ENCODE peak calls at places on chromosomes 13 and 19, in five cellular contexts. G, O, A, R and Y are unnamed samples.

GRCh38 chr19:51784922-51785690 is 9.9 kb upstream of the FPR3 start:
- DNase-seq in G (peak), R (no peak), A (peak), O (peak), Y (no peak)

GRCh38 chr13:36736119-36736726 is 62.4 kb downstream of the SERTM1 start:
- DNase-seq in G (peak), A (no peak), O (no peak), R (no peak), Y (no peak)

GRCh38 chr13:30737511-30738342 is 2.4 kb downstream of the ALOX5AP start:
- DNase-seq in O (no peak), G (peak), A (no peak), R (no peak), Y (peak)

GRCh38 chr13:101579291-101579802 is 126.9 kb downstream of the ITGBL1 start:
- DNase-seq in G (no peak), O (no peak), R (no peak), A (no peak), Y (no peak)

GRCh38 chr19:56158170-56158757 is 17.2 kb downstream of the ZNF444 start:
- DNase-seq in O (no peak), A (no peak), R (no peak), G (no peak), Y (no peak)

GRCh38 chr19:54422136-54422535 is 6.9 kb downstream of the TTYH1 start:
- DNase-seq in G (no peak), A (no peak), R (no peak), O (no peak), Y (no peak)

GRCh38 chr19:19278315-19278714 is 5.2 kb upstream of the TM6SF2 start:
- DNase-seq in O (no peak), A (no peak), R (no peak), G (no peak), Y (no peak)

GRCh38 chr13:43805071-43805468 is 18.3 kb upstream of the ENOX1 start:
- DNase-seq in O (no peak), R (no peak), G (no peak), A (no peak), Y (no peak)

GRCh38 chr13:72535076-72535475 is 192.4 kb downstream of the MZT1 start:
- DNase-seq in G (no peak), A (no peak), O (no peak), R (no peak), Y (no peak)

GRCh38 chr13:111066544-111066943 is 48.6 kb upstream of the ARHGEF7 start:
- DNase-seq in G (no peak), O (no peak), R (no peak), A (no peak), Y (no peak)

GRCh38 chr19:15398501-15399233 is 19.1 kb upstream of the AKAP8 start:
- DNase-seq in G (no peak), R (no peak), O (no peak), A (no peak), Y (no peak)

GRCh38 chr13:23007430-23007829 is 173.3 kb upstream of the SGCG start:
- DNase-seq in A (no peak), O (no peak), G (no peak), R (no peak), Y (no peak)

GRCh38 chr19:36915992-36916830 is at the start of the genes ZNF568 and ZNF829:
- DNase-seq in R (peak), O (peak), G (no peak), A (peak), Y (peak)

GRCh38 chr13:44809152-44809551 is 180.1 kb downstream of the NUFIP1 start:
- DNase-seq in A (no peak), O (peak), R (no peak), G (no peak), Y (no peak)

GRCh38 chr13:48304132-48304876 is 753 bp downstream of the RB1 start:
- DNase-seq in R (no peak), A (no peak), O (no peak), G (peak), Y (peak)

GRCh38 chr13:44068737-44069136 is 189.0 kb downstream of the LACC1 start:
- DNase-seq in R (no peak), A (no peak), G (no peak), O (no peak), Y (no peak)

GRCh38 chr19:28289294-28290063 is 923.5 kb downstream of the UQCRFS1 start:
- DNase-seq in R (no peak), O (no peak), G (no peak), A (no peak), Y (no peak)

GRCh38 chr13:82136880-82137279 is 1745.4 kb downstream of the SLITRK1 start:
- DNase-seq in O (no peak), A (no peak), R (no peak), G (no peak), Y (no peak)

GRCh38 chr13:27926644-27927434 is 7.0 kb downstream of the PDX1 start:
- DNase-seq in R (no peak), A (no peak), G (no peak), O (no peak), Y (no peak)

GRCh38 chr19:15419413-15420025 is 731 bp upstream of the AKAP8L start:
- DNase-seq in R (no peak), A (no peak), G (no peak), O (no peak), Y (no peak)

GRCh38 chr13:21987793-21988192 is 316.9 kb downstream of the FGF9 start:
- DNase-seq in O (no peak), R (no peak), G (no peak), A (no peak), Y (no peak)

GRCh38 chr19:45499196-45500180 is 1.2 kb downstream of the PPM1N start:
- DNase-seq in A (no peak), R (peak), O (peak), G (peak), Y (peak)

GRCh38 chr13:74288361-74288911 is 154.2 kb upstream of the KLF12 start:
- DNase-seq in A (no peak), G (peak), R (no peak), O (no peak), Y (peak)

GRCh38 chr13:21074601-21075302 is 13.4 kb upstream of the LATS2 start:
- DNase-seq in O (no peak), G (no peak), A (no peak), R (no peak), Y (no peak)

GRCh38 chr19:27745978-27746542 is 1466.9 kb downstream of the UQCRFS1 start:
- DNase-seq in O (no peak), G (no peak), R (no peak), A (no peak), Y (no peak)

GRCh38 chr19:47058621-47059020 is 10.2 kb upstream of the TMEM160 start:
- DNase-seq in O (no peak), G (no peak), R (no peak), A (no peak), Y (no peak)

GRCh38 chr13:50576156-50576555 is 267.3 kb downstream of the DLEU7 start:
- DNase-seq in R (no peak), A (no peak), O (peak), G (no peak), Y (no peak)

GRCh38 chr19:21466627-21467026 is 38.8 kb upstream of the ZNF429 start:
- DNase-seq in R (no peak), G (no peak), O (no peak), A (no peak), Y (no peak)

GRCh38 chr13:20824762-20825161 is 51.0 kb upstream of the EEF1AKMT1 start:
- DNase-seq in R (no peak), A (no peak), G (no peak), O (no peak), Y (no peak)

GRCh38 chr19:2355168-2356035 is 4.7 kb upstream of the TMPRSS9 start:
- DNase-seq in R (no peak), O (no peak), G (no peak), A (no peak), Y (no peak)

GRCh38 chr19:51181913-51182419 is 39.9 kb downstream of the SIGLEC7 start:
- DNase-seq in A (no peak), O (no peak), R (peak), G (no peak), Y (peak)

GRCh38 chr19:53812335-53812734 is 11.8 kb downstream of the NLRP12 start:
- DNase-seq in O (no peak), G (peak), A (no peak), R (no peak), Y (no peak)

GRCh38 chr19:5073153-5073844 is 104.4 kb downstream of the KDM4B start:
- DNase-seq in R (no peak), A (no peak), G (no peak), O (no peak), Y (no peak)

GRCh38 chr13:102291587-102292218 is 110.1 kb downstream of the FGF14 start:
- DNase-seq in G (no peak), A (no peak), R (no peak), O (no peak), Y (no peak)

GRCh38 chr19:18208098-18208951 is 4.5 kb upstream of the RAB3A start:
- DNase-seq in G (peak), R (no peak), O (peak), A (no peak), Y (peak)

GRCh38 chr13:46641274-46642081 is 88.5 kb downstream of the LRCH1 start:
- DNase-seq in R (no peak), O (no peak), A (no peak), G (no peak), Y (no peak)

GRCh38 chr19:42277821-42278809 is 9.1 kb downstream of the CIC start:
- DNase-seq in O (no peak), G (no peak), A (no peak), R (no peak), Y (peak)

GRCh38 chr13:109816979-109817275 is 30.5 kb upstream of the IRS2 start:
- DNase-seq in A (no peak), R (no peak), O (no peak), G (no peak), Y (no peak)

GRCh38 chr13:24614306-24615080 is 65.7 kb upstream of the ATP12A start:
- DNase-seq in G (no peak), O (no peak), A (no peak), R (no peak), Y (no peak)

GRCh38 chr19:49349567-49349966 is 12.6 kb downstream of the TEAD2 start:
- DNase-seq in O (no peak), R (no peak), G (no peak), A (no peak), Y (no peak)

GRCh38 chr19:49344516-49345423 is 9.6 kb downstream of the CD37 start:
- DNase-seq in A (no peak), O (no peak), G (no peak), R (no peak), Y (peak)

GRCh38 chr19:49348305-49349188 is 13.3 kb downstream of the CD37 start:
- DNase-seq in R (no peak), G (peak), A (no peak), O (no peak), Y (peak)

GRCh38 chr19:49347191-49347590 is 12.0 kb downstream of the CD37 start:
- DNase-seq in O (no peak), G (no peak), A (no peak), R (no peak), Y (peak)

DNA sequence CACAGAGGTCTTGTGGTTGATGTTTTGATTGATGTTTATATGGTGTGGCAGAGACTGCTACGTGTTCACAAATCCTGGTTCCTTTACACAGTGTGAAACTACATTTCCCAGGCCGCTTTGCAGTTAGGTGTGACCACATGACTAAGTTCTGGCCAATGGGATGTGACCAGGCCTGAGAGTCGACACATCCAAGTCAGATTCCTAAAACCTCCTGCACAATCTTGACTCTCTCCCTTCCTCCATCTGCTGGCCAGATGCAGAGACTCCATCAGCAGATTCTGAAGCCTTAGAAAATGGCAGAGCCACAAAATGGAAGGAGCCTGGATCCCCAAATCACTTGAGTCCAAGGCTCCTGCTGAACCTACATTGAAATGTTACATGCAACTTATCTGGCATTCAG is 12.6 kb downstream of the CD37 start:
- DNase-seq in G (peak), O (no peak), R (no peak), A (no peak), Y (peak)
- TF ChIP-seq CTCF in G (peak), O (no peak), R (peak), A (no peak), Y (no peak)

DNA sequence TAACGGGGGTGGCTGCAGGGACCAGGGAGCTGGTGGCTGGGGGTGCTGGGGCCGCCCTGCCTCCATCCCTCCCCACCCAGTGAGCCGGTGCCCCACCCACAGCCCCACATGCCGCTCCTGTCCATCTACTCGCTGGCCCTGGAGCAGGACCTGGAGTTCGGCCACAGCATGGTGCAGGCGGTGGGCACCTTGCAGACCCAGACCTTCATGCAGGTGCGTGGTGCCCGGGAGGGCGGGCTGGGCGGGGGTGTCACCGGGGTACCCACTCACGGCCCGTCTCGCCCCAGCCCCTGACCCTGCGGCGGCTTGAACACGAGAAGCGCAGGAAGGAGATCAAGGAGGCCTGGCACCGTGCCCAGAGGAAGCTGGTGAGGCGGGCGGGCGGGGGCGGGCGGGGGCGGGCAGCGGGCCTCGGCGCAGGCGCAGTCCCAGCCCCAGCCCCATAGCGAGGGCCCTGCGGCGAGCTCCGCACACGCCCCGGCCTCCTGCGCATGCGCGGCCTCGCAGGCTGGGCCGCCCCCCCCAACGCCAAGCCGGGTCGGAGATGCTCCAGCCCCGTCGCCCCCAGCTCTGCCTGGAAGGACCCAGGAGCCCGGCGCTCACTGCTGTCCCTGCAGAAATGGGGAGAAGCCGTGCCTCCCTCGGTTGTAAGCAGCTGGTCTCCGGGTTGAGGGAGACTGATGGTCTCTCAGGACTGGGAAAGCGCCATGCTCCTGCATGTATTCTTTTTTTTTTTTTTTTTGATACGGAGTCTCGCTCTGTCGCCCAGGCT is 7.7 kb downstream of the ARHGAP45 start:
- DNase-seq in A (no peak), R (no peak), G (peak), O (peak), Y (peak)
- H3K4me3 ChIP-seq in A (no peak), R (no peak), G (peak), O (peak), Y (peak)

GRCh38 chr19:11203194-11204075 is 6.1 kb upstream of the KANK2 start:
- DNase-seq in O (peak), G (peak), R (peak), A (peak), Y (no peak)
- TF ChIP-seq CTCF in O (peak), G (peak), R (peak), A (peak), Y (peak)

GRCh38 chr19:39518458-39518857 is 3.5 kb downstream of the SELENOV start:
- DNase-seq in O (no peak), A (no peak), G (no peak), R (no peak), Y (peak)

GRCh38 chr19:39517432-39517831 is 2.5 kb downstream of the SELENOV start:
- DNase-seq in R (no peak), A (no peak), G (no peak), O (no peak), Y (peak)

GRCh38 chr19:39515551-39516191 is 732 bp downstream of the SELENOV start:
- DNase-seq in O (no peak), A (no peak), R (no peak), G (no peak), Y (no peak)

GRCh38 chr19:39514840-39515550 is at the start of gene SELENOV:
- DNase-seq in G (no peak), R (no peak), A (no peak), O (no peak), Y (peak)

GRCh38 chr19:39516270-39516669 is 1.3 kb downstream of the SELENOV start:
- DNase-seq in G (no peak), A (no peak), R (no peak), O (no peak), Y (peak)
- H3K4me3 ChIP-seq in G (no peak), A (no peak), R (peak), O (no peak), Y (no peak)

DNA sequence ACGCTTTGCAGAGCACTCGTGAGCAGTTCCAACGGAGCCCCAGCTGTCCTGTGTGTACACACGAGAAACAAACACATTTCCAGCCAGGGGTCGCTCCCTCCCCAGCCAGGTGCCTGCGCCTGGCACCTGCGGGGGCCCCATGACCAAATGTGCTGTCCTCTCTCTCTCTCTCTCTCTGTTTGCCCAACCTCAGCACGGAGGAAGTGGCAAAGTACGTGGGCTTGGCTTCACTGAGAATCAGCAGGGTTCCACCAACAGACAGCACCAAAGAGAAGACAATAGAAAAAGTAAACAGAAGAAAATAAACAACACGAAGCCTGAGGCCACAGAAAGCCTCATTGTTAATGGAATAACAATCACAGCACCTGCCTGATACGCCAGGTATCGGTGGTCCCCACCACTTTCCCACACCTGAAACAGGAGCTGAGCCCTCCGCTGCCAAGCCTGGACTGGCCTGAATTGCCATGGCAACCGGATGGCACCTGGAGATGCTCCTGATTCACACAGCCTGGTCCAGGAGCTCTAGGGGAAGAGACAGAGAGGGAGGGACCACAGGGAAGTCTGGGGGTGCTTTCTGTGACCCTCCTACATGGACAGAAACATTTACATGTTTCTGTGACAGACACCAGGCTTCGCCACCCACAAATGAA is 103.9 kb upstream of the CACNA1A start:
- DNase-seq in R (no peak), A (no peak), O (no peak), G (peak), Y (peak)
- TF ChIP-seq CTCF in R (peak), A (no peak), O (no peak), G (peak), Y (no peak)

DNA sequence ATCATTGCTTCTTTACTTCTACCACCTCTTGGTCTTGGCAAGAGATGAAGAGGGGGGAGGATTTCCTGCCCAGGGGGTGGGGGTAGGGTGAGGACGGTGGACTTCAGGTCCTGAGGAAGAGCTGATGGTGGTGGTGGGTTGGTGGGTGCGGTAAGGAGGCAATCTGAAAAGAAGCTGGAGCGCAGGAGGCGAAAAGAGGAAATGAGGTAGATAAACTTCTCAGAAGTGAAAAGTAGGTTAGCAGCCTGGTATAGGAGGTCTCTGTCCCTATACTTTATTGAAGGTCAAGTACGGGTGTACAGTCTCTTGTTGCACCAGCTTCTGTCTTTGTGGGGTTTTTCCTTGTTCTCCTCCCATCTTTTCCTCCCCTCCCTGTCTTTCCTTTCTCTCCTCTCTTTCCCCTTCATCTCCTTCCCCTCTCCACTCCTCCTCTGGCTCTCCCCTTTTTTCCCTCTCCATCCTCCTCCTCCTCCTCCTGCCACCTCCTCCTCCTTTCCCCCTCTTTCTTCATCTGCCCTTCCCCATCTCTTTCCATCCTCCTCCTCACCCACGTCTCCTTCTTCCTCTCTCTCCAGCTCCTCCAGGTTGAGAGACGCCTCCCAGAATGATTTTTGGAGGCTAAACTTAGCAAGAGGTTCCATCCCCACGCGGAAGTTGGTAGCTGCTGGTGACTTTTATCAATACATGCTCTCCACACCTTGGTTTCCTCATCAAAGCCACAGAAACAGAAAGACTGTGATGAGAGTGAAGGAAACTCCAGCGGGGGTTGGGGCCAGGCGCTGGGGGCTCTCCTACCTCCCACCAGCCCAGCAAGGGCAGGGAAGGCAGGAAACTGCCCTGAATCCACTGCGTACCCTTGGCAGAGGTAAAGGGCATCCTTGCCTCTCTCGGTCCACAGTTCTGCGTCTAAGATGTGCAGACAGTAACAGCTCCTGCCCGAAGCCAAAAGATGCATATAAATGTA is 15.3 kb downstream of the TNFSF14 start:
- DNase-seq in G (peak), O (no peak), R (no peak), A (no peak), Y (peak)
- H3K4me3 ChIP-seq in G (no peak), O (no peak), R (no peak), A (no peak), Y (no peak)

GRCh38 chr13:97212540-97213146 is 9.5 kb upstream of the MBNL2 start:
- DNase-seq in G (peak), R (no peak), O (no peak), A (no peak), Y (no peak)
- TF ChIP-seq CTCF in G (peak), R (peak), O (peak), A (peak), Y (no peak)

GRCh38 chr13:98556968-98557591 is 19.8 kb downstream of the STK24 start:
- DNase-seq in R (no peak), O (no peak), A (no peak), G (no peak), Y (no peak)
- H3K4me3 ChIP-seq in R (no peak), O (no peak), A (no peak), G (no peak), Y (no peak)